ENCODE peak calls at places on chromosome 22, in seven cellular contexts. B is DMS 273 treated with DMSO at 0.1 percent for 48 hours; O is IMR-90; F is nephron progenitor cell; D is effector CD8-positive, alpha-beta T cell; T is posterior cingulate gyrus; Z is stimulated activated naive CD4-positive, alpha-beta T cell. C is an unnamed sample.

GRCh38 chr22:40249286-40249685 is 71.6 kb downstream of the TNRC6B start:
- DNase-seq in B (no peak), O (no peak), F (no peak), D (no peak), T (no peak), Z (no peak), C (no peak)

GRCh38 chr22:50697667-50698506 is 25.3 kb downstream of the SHANK3 start:
- DNase-seq in B (no peak), O (no peak), F (no peak), D (no peak), T (peak; percentile 83), Z (no peak), C (no peak)

GRCh38 chr22:47032091-47032943 is 269.9 kb downstream of the TBC1D22A start:
- DNase-seq in B (no peak), O (no peak), F (peak; percentile 1), D (no peak), T (peak; percentile 74), Z (no peak), C (no peak)

GRCh38 chr22:37897805-37898204 is 8.3 kb upstream of the MICALL1 start:
- DNase-seq in B (no peak), O (no peak), F (no peak), D (no peak), T (peak; percentile 3), Z (no peak), C (no peak)

GRCh38 chr22:38784035-38784434 is 9.9 kb downstream of the DNAL4 start:
- DNase-seq in B (no peak), O (no peak), F (no peak), D (no peak), T (no peak), Z (no peak), C (no peak)

GRCh38 chr22:36110306-36110791 is 50.2 kb downstream of the APOL3 start:
- DNase-seq in B (no peak), O (no peak), F (peak; percentile 23), D (no peak), T (no peak), Z (no peak), C (no peak)

GRCh38 chr22:29707471-29707870 is 12.3 kb upstream of the CABP7 start:
- DNase-seq in B (no peak), O (no peak), F (no peak), D (no peak), T (no peak), Z (no peak), C (no peak)

GRCh38 chr22:48575567-48576332 is 1251.9 kb downstream of the BRD1 start:
- DNase-seq in B (no peak), O (no peak), F (peak; percentile 41), D (no peak), T (peak; percentile 64), Z (no peak), C (no peak)

GRCh38 chr22:36244522-36245391 is 5.4 kb upstream of the APOL2 start:
- DNase-seq in B (no peak), O (peak; percentile 52), F (no peak), D (no peak), T (no peak), Z (no peak), C (no peak)

GRCh38 chr22:47027766-47028165 is 265.3 kb downstream of the TBC1D22A start:
- DNase-seq in B (no peak), O (no peak), F (no peak), D (no peak), T (peak; percentile 80), Z (no peak), C (no peak)

GRCh38 chr22:35417606-35418005 is 17.7 kb downstream of the MCM5 start:
- DNase-seq in B (no peak), O (no peak), F (no peak), D (no peak), T (no peak), Z (no peak), C (no peak)

GRCh38 chr22:40176921-40177737 is 596 bp upstream of the TNRC6B start:
- DNase-seq in B (peak; percentile 19), O (peak; percentile 71), F (peak; percentile 13), D (peak; percentile 24), T (peak; percentile 81), Z (peak; percentile 59), C (peak; percentile 80)

GRCh38 chr22:21026783-21027692 is 5.3 kb downstream of the SLC7A4 start:
- DNase-seq in B (peak; percentile 44), O (peak; percentile 68), F (no peak), D (no peak), T (peak; percentile 90), Z (no peak), C (no peak)

C was measured in A673.